ENCODE peak calls at places on chromosomes 13 and 19, in seven cellular contexts. X, L, J, R, D, P and G are unnamed samples.

GRCh38 chr19:34808566-34808965 is 35.6 kb upstream of the ZNF599 start:
- DNase-seq in X (no peak), L (peak), P (no peak), J (no peak), D (no peak), R (no peak), G (no peak)

GRCh38 chr13:102316732-102317131 is 85.1 kb downstream of the FGF14 start:
- DNase-seq in P (no peak), X (no peak), L (no peak), J (no peak), D (no peak), R (no peak), G (no peak)

GRCh38 chr19:45766293-45766918 is 2.6 kb downstream of the SIX5 start:
- DNase-seq in P (no peak), X (peak), R (no peak), L (no peak), D (no peak), J (peak), G (no peak)

GRCh38 chr19:43534811-43535761 is 2.1 kb downstream of the ZNF575 start:
- DNase-seq in X (peak), R (no peak), D (no peak), L (peak), P (peak), J (peak), G (peak)

GRCh38 chr13:106372199-106373160 is 163.0 kb downstream of the EFNB2 start:
- DNase-seq in P (no peak), R (no peak), L (peak), J (no peak), X (no peak), D (no peak), G (no peak)

GRCh38 chr19:1864480-1865171 is 1.2 kb upstream of the KLF16 start:
- DNase-seq in D (peak), R (no peak), J (peak), X (peak), L (peak), P (peak), G (peak)

GRCh38 chr13:96821381-96821780 is 172.9 kb downstream of the OXGR1 start:
- DNase-seq in D (no peak), R (no peak), L (peak), J (no peak), P (no peak), X (no peak), G (no peak)

GRCh38 chr13:114264886-114265611 is 16.4 kb upstream of the UPF3A start:
- DNase-seq in P (no peak), R (peak), X (no peak), L (peak), D (no peak), J (no peak), G (no peak)

GRCh38 chr19:42919757-42920079 is 2.0 kb upstream of the PSG6 start:
- DNase-seq in R (no peak), P (no peak), J (no peak), D (no peak), X (no peak), L (no peak), G (no peak)

GRCh38 chr13:37457594-37457993 is 141.0 kb downstream of the POSTN start:
- DNase-seq in L (peak), J (no peak), R (no peak), P (no peak), D (no peak), X (no peak), G (no peak)

GRCh38 chr19:36215276-36216171 is 618 bp downstream of the ZNF146 start:
- DNase-seq in R (peak), D (no peak), P (no peak), X (peak), L (peak), J (no peak), G (peak)

GRCh38 chr19:6092329-6093286 is 17.7 kb downstream of the RFX2 start:
- DNase-seq in D (peak), J (peak), L (peak), P (peak), R (peak), X (peak), G (peak)

GRCh38 chr19:43651758-43652545 is 12.3 kb upstream of the CADM4 start:
- DNase-seq in J (no peak), R (no peak), P (no peak), D (peak), X (peak), L (peak), G (peak)

GRCh38 chr13:30107536-30108136 is 199.7 kb downstream of the KATNAL1 start:
- DNase-seq in D (no peak), R (no peak), J (no peak), P (peak), X (no peak), L (no peak), G (no peak)

GRCh38 chr19:54421521-54421920 is 6.3 kb downstream of the TTYH1 start:
- DNase-seq in P (no peak), X (no peak), R (no peak), D (no peak), J (no peak), L (no peak), G (no peak)

GRCh38 chr13:43573787-43574562 is 212.8 kb downstream of the ENOX1 start:
- DNase-seq in X (no peak), L (peak), R (no peak), J (no peak), P (no peak), D (no peak), G (no peak)

GRCh38 chr13:101115762-101116161 is 300.5 kb downstream of the NALCN start:
- DNase-seq in P (no peak), R (no peak), L (peak), X (no peak), D (no peak), J (no peak), G (peak)